ENCODE peak calls at places on chromosomes 11 and 22, in six cellular contexts. R is activated CD4-positive, alpha-beta memory T cell treated with anti-CD3 and anti-CD28 coated beads for 36 hours; E is NCI-H1092; K is GM12892; T is C1 segment of cervical spinal cord; V is HuH-7.5. J is an unnamed sample.

GRCh38 chr11:86538223-86538548 is 134.2 kb downstream of the ME3 start:
- DNase-seq in K (no peak), T (no peak), R (no peak), V (no peak), E (no peak), J (no peak)

GRCh38 chr11:17735823-17736772 is 1.5 kb downstream of the KCNC1 start:
- DNase-seq in K (no peak), V (no peak), T (no peak), R (no peak), E (peak), J (peak)

GRCh38 chr11:102891736-102892135 is 17.0 kb upstream of the MMP12 start:
- DNase-seq in R (no peak), K (no peak), T (no peak), E (no peak), V (no peak), J (no peak)

GRCh38 chr11:28337701-28338100 is 229.5 kb downstream of the METTL15 start:
- DNase-seq in V (no peak), K (no peak), R (no peak), T (no peak), E (no peak), J (no peak)

GRCh38 chr11:130897262-130898182 is 18.8 kb downstream of the SNX19 start:
- DNase-seq in R (no peak), V (no peak), E (no peak), T (no peak), K (no peak), J (peak)

GRCh38 chr11:1937616-1938342 is 9.4 kb upstream of the MRPL23 start:
- DNase-seq in V (no peak), E (no peak), R (no peak), T (no peak), K (no peak), J (peak)

GRCh38 chr11:121767433-121767832 is 314.7 kb upstream of the SORL1-AS1 start:
- DNase-seq in R (no peak), T (no peak), V (no peak), E (no peak), K (peak), J (no peak)

GRCh38 chr11:1640076-1640946 is 10.7 kb downstream of the KRTAP5-5 start:
- DNase-seq in K (peak), V (peak), R (peak), E (peak), T (no peak), J (peak)

GRCh38 chr11:9285850-9286587 is 20.9 kb upstream of the DENND5A start:
- DNase-seq in V (no peak), R (no peak), E (no peak), K (no peak), T (no peak), J (no peak)

GRCh38 chr11:121231576-121232278 is 60.8 kb upstream of the SC5D start:
- DNase-seq in V (peak), R (no peak), T (no peak), E (no peak), K (no peak), J (no peak)

GRCh38 chr11:9057888-9058287 is 33.5 kb downstream of the SCUBE2 start:
- DNase-seq in V (no peak), K (no peak), R (no peak), T (no peak), E (no peak), J (no peak)

GRCh38 chr22:37749831-37750595 is 53.2 kb downstream of the TRIOBP start:
- DNase-seq in T (no peak), R (no peak), V (no peak), K (no peak), E (no peak), J (no peak)

GRCh38 chr22:26406118-26406517 is 22.9 kb upstream of the ASPHD2 start:
- DNase-seq in R (no peak), V (no peak), T (no peak), E (peak), K (no peak), J (no peak)

GRCh38 chr11:61679893-61680621 is at the start of gene DAGLA:
- DNase-seq in K (peak), T (peak), R (peak), E (peak), V (peak), J (peak)

GRCh38 chr22:37018815-37019308 is 385 bp downstream of the TST start:
- DNase-seq in R (no peak), E (no peak), V (no peak), T (no peak), K (no peak), J (peak)

GRCh38 chr11:111413849-111414248 is 34.8 kb upstream of the POU2AF1 start:
- DNase-seq in R (peak), K (no peak), T (no peak), E (no peak), V (no peak), J (no peak)

GRCh38 chr11:507727-508515 is 879 bp upstream of the RNH1 start:
- DNase-seq in V (no peak), T (no peak), K (no peak), R (no peak), E (no peak), J (no peak)

GRCh38 chr11:72224587-72225410 is at the start of gene INPPL1:
- DNase-seq in V (no peak), E (no peak), T (no peak), K (no peak), R (peak), J (peak)

GRCh38 chr11:72719144-72719543 is 33.1 kb downstream of the ARAP1 start:
- DNase-seq in T (no peak), K (no peak), V (no peak), E (no peak), R (no peak), J (no peak)

GRCh38 chr22:17489101-17489500 is 74.2 kb upstream of the SLC25A18 start:
- DNase-seq in E (no peak), T (no peak), R (peak), K (no peak), V (no peak), J (no peak)